ENCODE peak calls at places on chromosomes 16 and 17, in six cellular contexts. One of them, this sample, is unnamed.

GRCh38 chr16:89210904-89211515 is 6.5 kb upstream of the ZNF778 start:
- DNase-seq in A549: no peak
- DNase-seq in neural progenitor cell: no peak
- DNase-seq in Karpas-422: no peak
- DNase-seq in SK-N-SH: peak
- DNase-seq in hepatocyte: no peak
- DNase-seq in this sample: no peak

GRCh38 chr17:40086150-40087044 is 14.0 kb downstream of the NR1D1 start:
- DNase-seq in A549: peak
- DNase-seq in neural progenitor cell: peak
- DNase-seq in Karpas-422: peak
- DNase-seq in SK-N-SH: peak
- DNase-seq in hepatocyte: peak
- DNase-seq in this sample: peak

GRCh38 chr17:82836823-82837357 is 2.9 kb downstream of the ZNF750 start:
- DNase-seq in A549: no peak
- DNase-seq in neural progenitor cell: peak
- DNase-seq in Karpas-422: no peak
- DNase-seq in SK-N-SH: no peak
- DNase-seq in hepatocyte: no peak
- DNase-seq in this sample: peak

GRCh38 chr16:5751216-5751615 is 653.6 kb upstream of the EEF2KMT start:
- DNase-seq in A549: no peak
- DNase-seq in neural progenitor cell: no peak
- DNase-seq in Karpas-422: no peak
- DNase-seq in SK-N-SH: no peak
- DNase-seq in hepatocyte: no peak
- DNase-seq in this sample: no peak

GRCh38 chr16:88065747-88066142 is 114.5 kb downstream of the BANP start:
- DNase-seq in A549: no peak
- DNase-seq in neural progenitor cell: no peak
- DNase-seq in Karpas-422: no peak
- DNase-seq in SK-N-SH: no peak
- DNase-seq in hepatocyte: no peak
- DNase-seq in this sample: no peak

GRCh38 chr17:59365383-59365981 is 34.0 kb downstream of the YPEL2 start:
- DNase-seq in A549: no peak
- DNase-seq in neural progenitor cell: peak
- DNase-seq in Karpas-422: no peak
- DNase-seq in SK-N-SH: peak
- DNase-seq in hepatocyte: peak
- DNase-seq in this sample: peak

GRCh38 chr16:25838724-25839186 is 147.0 kb downstream of the HS3ST4 start:
- DNase-seq in A549: peak
- DNase-seq in neural progenitor cell: peak
- DNase-seq in Karpas-422: peak
- DNase-seq in SK-N-SH: peak
- DNase-seq in hepatocyte: peak
- DNase-seq in this sample: peak

GRCh38 chr17:75153854-75154194 is 488 bp downstream of the JPT1 start:
- DNase-seq in A549: peak
- DNase-seq in neural progenitor cell: no peak
- DNase-seq in Karpas-422: peak
- DNase-seq in SK-N-SH: no peak
- DNase-seq in hepatocyte: peak
- DNase-seq in this sample: no peak

GRCh38 chr17:1423456-1424135 is 23.6 kb upstream of the YWHAE start:
- DNase-seq in A549: no peak
- DNase-seq in neural progenitor cell: no peak
- DNase-seq in Karpas-422: no peak
- DNase-seq in SK-N-SH: no peak
- DNase-seq in hepatocyte: no peak
- DNase-seq in this sample: no peak

GRCh38 chr16:22878955-22879354 is 65.0 kb downstream of the HS3ST2 start:
- DNase-seq in A549: no peak
- DNase-seq in neural progenitor cell: no peak
- DNase-seq in Karpas-422: no peak
- DNase-seq in SK-N-SH: peak
- DNase-seq in hepatocyte: no peak
- DNase-seq in this sample: no peak

GRCh38 chr17:55266051-55266957 is 1.5 kb downstream of the HLF start:
- DNase-seq in A549: no peak
- DNase-seq in neural progenitor cell: peak
- DNase-seq in Karpas-422: peak
- DNase-seq in SK-N-SH: peak
- DNase-seq in hepatocyte: no peak
- DNase-seq in this sample: peak

GRCh38 chr17:66191607-66192377 is at the start of gene CEP112:
- DNase-seq in A549: peak
- DNase-seq in neural progenitor cell: peak
- DNase-seq in Karpas-422: peak
- DNase-seq in SK-N-SH: peak
- DNase-seq in hepatocyte: peak
- DNase-seq in this sample: peak

GRCh38 chr17:2357931-2358434 is 20.7 kb downstream of the SGSM2 start:
- DNase-seq in A549: no peak
- DNase-seq in neural progenitor cell: no peak
- DNase-seq in Karpas-422: no peak
- DNase-seq in SK-N-SH: no peak
- DNase-seq in hepatocyte: no peak
- DNase-seq in this sample: no peak

GRCh38 chr16:54648575-54648974 is 282.1 kb upstream of the IRX5 start:
- DNase-seq in A549: no peak
- DNase-seq in neural progenitor cell: no peak
- DNase-seq in Karpas-422: no peak
- DNase-seq in SK-N-SH: no peak
- DNase-seq in hepatocyte: no peak
- DNase-seq in this sample: no peak

GRCh38 chr17:550041-550398 is 164.6 kb downstream of the VPS53 start:
- DNase-seq in A549: peak
- DNase-seq in neural progenitor cell: no peak
- DNase-seq in Karpas-422: no peak
- DNase-seq in SK-N-SH: no peak
- DNase-seq in hepatocyte: no peak
- DNase-seq in this sample: no peak

GRCh38 chr17:75346906-75347305 is 57.7 kb upstream of the SLC25A19 start:
- DNase-seq in A549: no peak
- DNase-seq in neural progenitor cell: peak
- DNase-seq in Karpas-422: peak
- DNase-seq in SK-N-SH: no peak
- DNase-seq in hepatocyte: peak
- DNase-seq in this sample: peak

GRCh38 chr17:57756941-57757340 is 11.8 kb upstream of the CCDC182 start:
- DNase-seq in A549: no peak
- DNase-seq in neural progenitor cell: peak
- DNase-seq in Karpas-422: no peak
- DNase-seq in SK-N-SH: no peak
- DNase-seq in hepatocyte: no peak
- DNase-seq in this sample: peak

GRCh38 chr16:86256995-86257394 is 253.3 kb upstream of the FOXF1 start:
- DNase-seq in A549: no peak
- DNase-seq in neural progenitor cell: no peak
- DNase-seq in Karpas-422: no peak
- DNase-seq in SK-N-SH: no peak
- DNase-seq in hepatocyte: no peak
- DNase-seq in this sample: peak

GRCh38 chr17:45311762-45312476 is 4.9 kb downstream of the MAP3K14 start:
- DNase-seq in A549: peak
- DNase-seq in neural progenitor cell: no peak
- DNase-seq in Karpas-422: peak
- DNase-seq in SK-N-SH: peak
- DNase-seq in hepatocyte: peak
- DNase-seq in this sample: peak
- H3K4me2 ChIP-seq in A549: peak
- H3K4me2 ChIP-seq in neural progenitor cell: no peak
- H3K4me2 ChIP-seq in Karpas-422: peak
- H3K4me2 ChIP-seq in SK-N-SH: peak
- H3K4me2 ChIP-seq in hepatocyte: peak
- H3K4me2 ChIP-seq in this sample: no peak

DNA sequence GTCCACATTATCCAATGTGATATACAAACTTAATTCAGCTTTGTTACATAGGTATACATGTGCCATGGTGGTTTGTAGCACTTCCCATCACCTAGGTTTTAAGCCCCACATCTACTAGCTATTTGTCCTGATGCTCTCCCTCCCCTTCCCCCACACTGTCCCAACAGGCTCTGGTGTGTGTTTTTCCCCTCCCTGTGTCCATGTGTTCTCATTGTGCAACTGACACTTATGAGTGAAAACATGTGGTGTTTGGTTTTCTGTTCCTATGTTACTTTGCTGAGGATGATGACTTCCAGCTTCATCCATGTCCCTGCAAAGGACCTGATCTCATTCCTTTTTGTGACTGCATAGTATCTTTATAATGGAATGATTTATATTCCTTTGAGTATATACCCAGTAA is 196.7 kb downstream of the CDH11 start:
- DNase-seq in A549: no peak
- DNase-seq in neural progenitor cell: no peak
- DNase-seq in Karpas-422: no peak
- DNase-seq in SK-N-SH: no peak
- DNase-seq in hepatocyte: no peak
- DNase-seq in this sample: no peak
- H3K4me2 ChIP-seq in A549: no peak
- H3K4me2 ChIP-seq in neural progenitor cell: no peak
- H3K4me2 ChIP-seq in Karpas-422: no peak
- H3K4me2 ChIP-seq in SK-N-SH: no peak
- H3K4me2 ChIP-seq in hepatocyte: no peak
- H3K4me2 ChIP-seq in this sample: no peak

GRCh38 chr17:78664476-78665384 is 87.5 kb upstream of the DNAH17 start:
- DNase-seq in A549: no peak
- DNase-seq in neural progenitor cell: no peak
- DNase-seq in Karpas-422: no peak
- DNase-seq in SK-N-SH: no peak
- DNase-seq in hepatocyte: peak
- DNase-seq in this sample: no peak
- H3K4me2 ChIP-seq in A549: no peak
- H3K4me2 ChIP-seq in neural progenitor cell: no peak
- H3K4me2 ChIP-seq in Karpas-422: no peak
- H3K4me2 ChIP-seq in SK-N-SH: no peak
- H3K4me2 ChIP-seq in hepatocyte: no peak
- H3K4me2 ChIP-seq in this sample: no peak

GRCh38 chr16:81639931-81640680 is 139.0 kb upstream of the PLCG2 start:
- DNase-seq in A549: no peak
- DNase-seq in neural progenitor cell: no peak
- DNase-seq in Karpas-422: no peak
- DNase-seq in SK-N-SH: no peak
- DNase-seq in hepatocyte: no peak
- DNase-seq in this sample: no peak
- H3K4me2 ChIP-seq in A549: no peak
- H3K4me2 ChIP-seq in neural progenitor cell: no peak
- H3K4me2 ChIP-seq in Karpas-422: no peak
- H3K4me2 ChIP-seq in SK-N-SH: no peak
- H3K4me2 ChIP-seq in hepatocyte: no peak
- H3K4me2 ChIP-seq in this sample: no peak

GRCh38 chr17:76843703-76844484 is 24.3 kb upstream of the MGAT5B start:
- DNase-seq in A549: peak
- DNase-seq in neural progenitor cell: no peak
- DNase-seq in Karpas-422: peak
- DNase-seq in SK-N-SH: peak
- DNase-seq in hepatocyte: no peak
- DNase-seq in this sample: no peak
- H3K4me2 ChIP-seq in A549: no peak
- H3K4me2 ChIP-seq in neural progenitor cell: no peak
- H3K4me2 ChIP-seq in Karpas-422: peak
- H3K4me2 ChIP-seq in SK-N-SH: no peak
- H3K4me2 ChIP-seq in hepatocyte: no peak
- H3K4me2 ChIP-seq in this sample: no peak

DNA sequence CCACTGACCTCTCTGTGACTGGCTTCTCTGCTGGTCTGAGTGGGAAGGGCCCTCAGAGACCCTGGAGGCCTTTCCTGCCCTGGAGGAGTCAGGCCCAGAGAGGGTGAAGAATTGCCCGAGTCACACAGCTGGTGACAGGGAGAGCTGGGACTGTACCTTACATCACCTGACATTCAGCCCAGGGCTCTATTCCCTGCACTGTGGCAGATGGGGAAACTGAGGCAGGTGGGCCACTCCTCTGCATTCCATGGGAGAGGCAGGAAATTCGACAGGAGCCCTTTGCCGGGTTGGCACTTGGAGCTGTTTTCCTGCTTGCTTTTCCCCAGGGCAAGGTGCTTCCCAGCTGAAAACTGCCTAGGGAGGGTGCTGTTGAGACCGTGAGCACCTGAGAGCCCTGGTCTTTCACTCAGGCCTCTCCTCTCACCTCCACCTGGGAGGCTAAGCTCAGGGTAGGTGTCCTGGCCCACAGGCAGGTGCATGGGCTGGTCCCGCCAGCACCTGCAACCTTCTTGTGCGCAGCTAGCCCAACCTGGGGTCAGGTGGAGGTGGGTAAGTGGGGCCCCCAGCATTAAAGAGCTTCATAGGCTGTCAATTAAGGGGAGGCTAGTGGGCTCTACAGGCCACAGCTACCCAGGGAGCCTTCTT is 8.5 kb downstream of the ADCY7 start:
- DNase-seq in A549: no peak
- DNase-seq in neural progenitor cell: no peak
- DNase-seq in Karpas-422: no peak
- DNase-seq in SK-N-SH: no peak
- DNase-seq in hepatocyte: no peak
- DNase-seq in this sample: no peak
- H3K4me2 ChIP-seq in A549: no peak
- H3K4me2 ChIP-seq in neural progenitor cell: no peak
- H3K4me2 ChIP-seq in Karpas-422: peak
- H3K4me2 ChIP-seq in SK-N-SH: no peak
- H3K4me2 ChIP-seq in hepatocyte: no peak
- H3K4me2 ChIP-seq in this sample: no peak

GRCh38 chr16:4052801-4053662 is 63.2 kb downstream of the ADCY9 start:
- DNase-seq in A549: no peak
- DNase-seq in neural progenitor cell: no peak
- DNase-seq in Karpas-422: no peak
- DNase-seq in SK-N-SH: no peak
- DNase-seq in hepatocyte: no peak
- DNase-seq in this sample: no peak
- H3K4me2 ChIP-seq in A549: peak
- H3K4me2 ChIP-seq in neural progenitor cell: no peak
- H3K4me2 ChIP-seq in Karpas-422: no peak
- H3K4me2 ChIP-seq in SK-N-SH: no peak
- H3K4me2 ChIP-seq in hepatocyte: peak
- H3K4me2 ChIP-seq in this sample: no peak

DNA sequence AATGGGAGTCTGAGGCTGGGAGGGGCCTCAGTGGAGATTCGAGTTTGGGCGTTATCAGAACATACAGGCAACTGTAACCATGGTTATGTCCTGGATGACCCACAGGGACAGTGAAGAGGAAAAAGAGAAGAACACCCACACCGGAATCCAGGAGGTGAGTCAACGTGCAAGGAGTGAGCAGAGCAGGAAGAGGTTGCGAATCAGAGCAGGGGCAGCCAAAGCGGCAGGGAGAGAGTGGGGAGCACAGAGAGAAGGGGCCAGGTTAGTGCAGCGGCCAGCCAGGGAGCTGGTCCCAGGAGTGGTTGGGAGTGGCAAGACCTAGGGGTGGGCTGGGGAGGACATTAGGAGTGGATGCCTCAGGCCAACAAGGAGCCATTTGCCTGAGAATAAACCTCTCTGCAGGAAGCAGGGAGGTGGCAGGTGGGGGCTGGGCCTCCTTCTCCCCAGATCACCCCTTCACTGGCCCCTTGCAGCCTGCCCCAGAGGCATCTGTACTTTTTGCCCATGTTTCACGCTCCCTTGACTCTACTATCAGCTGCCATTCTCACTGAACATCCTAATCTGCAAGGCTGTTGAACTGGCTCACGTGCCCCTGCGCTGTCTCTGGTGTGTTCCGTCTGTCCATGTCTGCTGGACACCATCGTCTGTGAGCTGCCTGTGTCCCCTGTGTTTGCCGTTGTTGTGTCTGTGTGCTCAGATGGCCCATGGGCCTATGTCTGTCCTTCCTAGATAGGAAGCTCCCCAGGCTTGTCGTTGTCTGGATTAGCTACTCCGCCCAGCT is 5.1 kb downstream of the KRT13 start:
- DNase-seq in A549: peak
- DNase-seq in neural progenitor cell: no peak
- DNase-seq in Karpas-422: no peak
- DNase-seq in SK-N-SH: no peak
- DNase-seq in hepatocyte: peak
- DNase-seq in this sample: peak
- H3K4me2 ChIP-seq in A549: peak
- H3K4me2 ChIP-seq in neural progenitor cell: no peak
- H3K4me2 ChIP-seq in Karpas-422: no peak
- H3K4me2 ChIP-seq in SK-N-SH: peak
- H3K4me2 ChIP-seq in hepatocyte: no peak
- H3K4me2 ChIP-seq in this sample: no peak

This sample was measured in mesendoderm.